ENCODE peak calls at places on chromosome 11, in eight cellular contexts. One of them, this sample, is unnamed. For H3K27me3 and H3K9me3, the result is how much of the 10 kb centered on the place peaks cover.

GRCh38 chr11:71465054-71465453 is 12.1 kb downstream of the NADSYN1 start:
- DNase-seq in ascending aorta: no peak
- DNase-seq in K562: no peak
- DNase-seq in MG63: no peak
- DNase-seq in PC-3: no peak
- DNase-seq in CD8-positive, alpha-beta T cell: no peak
- DNase-seq in adipocyte: no peak
- DNase-seq in CD8-positive, alpha-beta memory T cell: no peak
- DNase-seq in this sample: no peak

GRCh38 chr11:3797329-3798090 is at the start of gene NUP98:
- DNase-seq in adipocyte: peak
- DNase-seq in K562: peak
- DNase-seq in CD8-positive, alpha-beta T cell: peak
- DNase-seq in CD8-positive, alpha-beta memory T cell: peak
- DNase-seq in MG63: peak
- DNase-seq in ascending aorta: peak
- DNase-seq in PC-3: peak
- DNase-seq in this sample: peak

GRCh38 chr11:95863486-95864140 is 60.3 kb downstream of the MTMR2 start:
- DNase-seq in K562: no peak
- DNase-seq in ascending aorta: no peak
- DNase-seq in adipocyte: peak
- DNase-seq in PC-3: peak
- DNase-seq in CD8-positive, alpha-beta T cell: no peak
- DNase-seq in CD8-positive, alpha-beta memory T cell: no peak
- DNase-seq in MG63: peak
- DNase-seq in this sample: no peak

GRCh38 chr11:74686792-74687191 is 44.4 kb downstream of the CHRDL2 start:
- DNase-seq in ascending aorta: no peak
- DNase-seq in PC-3: peak
- DNase-seq in adipocyte: no peak
- DNase-seq in CD8-positive, alpha-beta memory T cell: no peak
- DNase-seq in MG63: peak
- DNase-seq in K562: no peak
- DNase-seq in CD8-positive, alpha-beta T cell: no peak
- DNase-seq in this sample: no peak

GRCh38 chr11:44559207-44559943 is 6.1 kb upstream of the CD82 start:
- DNase-seq in CD8-positive, alpha-beta memory T cell: no peak
- DNase-seq in adipocyte: no peak
- DNase-seq in K562: no peak
- DNase-seq in PC-3: no peak
- DNase-seq in ascending aorta: no peak
- DNase-seq in CD8-positive, alpha-beta T cell: no peak
- DNase-seq in MG63: no peak
- DNase-seq in this sample: no peak

GRCh38 chr11:47449541-47449940 is 605 bp upstream of the RAPSN start:
- DNase-seq in CD8-positive, alpha-beta memory T cell: no peak
- DNase-seq in K562: no peak
- DNase-seq in ascending aorta: no peak
- DNase-seq in MG63: no peak
- DNase-seq in CD8-positive, alpha-beta T cell: no peak
- DNase-seq in adipocyte: no peak
- DNase-seq in PC-3: no peak
- DNase-seq in this sample: no peak

GRCh38 chr11:33912405-33913361 is 20.8 kb upstream of the LMO2 start:
- DNase-seq in adipocyte: peak
- DNase-seq in ascending aorta: no peak
- DNase-seq in CD8-positive, alpha-beta T cell: no peak
- DNase-seq in PC-3: peak
- DNase-seq in MG63: peak
- DNase-seq in K562: peak
- DNase-seq in CD8-positive, alpha-beta memory T cell: no peak
- DNase-seq in this sample: no peak

GRCh38 chr11:10878408-10879214 is 20.8 kb upstream of the ZBED5 start:
- DNase-seq in CD8-positive, alpha-beta memory T cell: peak
- DNase-seq in K562: peak
- DNase-seq in CD8-positive, alpha-beta T cell: no peak
- DNase-seq in PC-3: peak
- DNase-seq in ascending aorta: no peak
- DNase-seq in adipocyte: peak
- DNase-seq in MG63: no peak
- DNase-seq in this sample: no peak

GRCh38 chr11:76666830-76667229 is 3.7 kb downstream of the LRRC32 start:
- DNase-seq in MG63: no peak
- DNase-seq in CD8-positive, alpha-beta T cell: no peak
- DNase-seq in CD8-positive, alpha-beta memory T cell: no peak
- DNase-seq in K562: no peak
- DNase-seq in ascending aorta: no peak
- DNase-seq in adipocyte: no peak
- DNase-seq in PC-3: no peak
- DNase-seq in this sample: no peak

GRCh38 chr11:76667856-76668255 is 2.7 kb downstream of the LRRC32 start:
- DNase-seq in ascending aorta: no peak
- DNase-seq in CD8-positive, alpha-beta T cell: no peak
- DNase-seq in adipocyte: no peak
- DNase-seq in CD8-positive, alpha-beta memory T cell: no peak
- DNase-seq in MG63: no peak
- DNase-seq in K562: no peak
- DNase-seq in PC-3: no peak
- DNase-seq in this sample: no peak

GRCh38 chr11:76669901-76670474 is 559 bp downstream of the LRRC32 start:
- DNase-seq in ascending aorta: no peak
- DNase-seq in MG63: no peak
- DNase-seq in PC-3: no peak
- DNase-seq in CD8-positive, alpha-beta T cell: no peak
- DNase-seq in adipocyte: peak
- DNase-seq in K562: no peak
- DNase-seq in CD8-positive, alpha-beta memory T cell: no peak
- DNase-seq in this sample: no peak

GRCh38 chr11:76667271-76667818 is 3.2 kb downstream of the LRRC32 start:
- DNase-seq in PC-3: no peak
- DNase-seq in CD8-positive, alpha-beta T cell: no peak
- DNase-seq in CD8-positive, alpha-beta memory T cell: no peak
- DNase-seq in adipocyte: no peak
- DNase-seq in K562: no peak
- DNase-seq in ascending aorta: no peak
- DNase-seq in MG63: no peak
- DNase-seq in this sample: no peak

DNA sequence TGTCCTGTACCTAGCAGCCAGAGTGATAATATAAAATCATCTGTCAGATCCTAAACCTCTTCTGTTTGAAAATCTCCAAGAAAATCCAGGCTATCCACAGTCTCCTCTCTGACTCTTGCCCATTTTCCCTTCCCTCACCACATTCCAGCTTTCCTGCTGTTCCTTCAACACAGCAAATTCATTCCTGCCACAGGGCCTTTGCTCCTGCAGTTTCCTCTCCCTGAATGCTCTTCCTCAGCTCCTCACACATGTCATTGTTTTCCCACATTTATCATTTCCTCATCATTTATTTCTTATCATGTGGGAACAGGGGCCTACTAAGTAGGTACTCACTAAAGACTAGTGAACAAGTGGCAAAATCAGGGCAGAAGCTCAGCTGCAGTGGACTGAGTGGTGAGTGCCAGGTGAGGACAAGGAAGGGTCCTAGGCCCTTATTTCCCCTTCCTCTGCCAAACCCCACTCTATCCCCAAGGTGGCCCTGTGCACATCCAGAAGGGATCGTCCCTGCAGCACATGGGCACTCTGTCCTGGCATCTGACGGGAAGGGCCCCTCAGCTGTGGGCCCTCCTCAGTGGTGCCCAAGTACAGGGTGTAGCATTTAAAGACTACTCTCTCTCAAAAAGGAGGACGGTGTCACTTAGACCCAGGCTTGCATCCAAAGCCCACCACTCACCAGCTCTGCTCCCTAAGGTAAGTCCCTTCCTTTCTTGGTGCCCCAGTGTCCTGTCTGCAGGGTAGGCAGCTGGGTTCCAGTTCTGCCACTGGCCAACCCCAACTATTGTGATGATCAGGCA is 2.0 kb downstream of the LRRC32 start:
- DNase-seq in MG63: no peak
- DNase-seq in PC-3: no peak
- DNase-seq in CD8-positive, alpha-beta T cell: no peak
- DNase-seq in CD8-positive, alpha-beta memory T cell: no peak
- DNase-seq in ascending aorta: no peak
- DNase-seq in K562: no peak
- DNase-seq in adipocyte: no peak
- DNase-seq in this sample: no peak
- H3K4me3 ChIP-seq in MG63: no peak
- H3K4me3 ChIP-seq in PC-3: no peak
- H3K4me3 ChIP-seq in CD8-positive, alpha-beta T cell: no peak
- H3K4me3 ChIP-seq in CD8-positive, alpha-beta memory T cell: no peak
- H3K4me3 ChIP-seq in ascending aorta: peak
- H3K4me3 ChIP-seq in K562: no peak
- H3K4me3 ChIP-seq in adipocyte: peak
- H3K4me3 ChIP-seq in this sample: peak

GRCh38 chr11:130831506-130832385 is 84.5 kb downstream of the SNX19 start:
- DNase-seq in K562: no peak
- DNase-seq in ascending aorta: no peak
- DNase-seq in MG63: no peak
- DNase-seq in PC-3: peak
- DNase-seq in CD8-positive, alpha-beta T cell: no peak
- DNase-seq in adipocyte: peak
- DNase-seq in CD8-positive, alpha-beta memory T cell: no peak
- DNase-seq in this sample: no peak

GRCh38 chr11:130830563-130830950 is 85.7 kb downstream of the SNX19 start:
- DNase-seq in K562: no peak
- DNase-seq in MG63: no peak
- DNase-seq in ascending aorta: no peak
- DNase-seq in CD8-positive, alpha-beta memory T cell: no peak
- DNase-seq in CD8-positive, alpha-beta T cell: no peak
- DNase-seq in adipocyte: no peak
- DNase-seq in PC-3: no peak
- DNase-seq in this sample: no peak

GRCh38 chr11:130837194-130837593 is 79.1 kb downstream of the SNX19 start:
- DNase-seq in ascending aorta: no peak
- DNase-seq in adipocyte: no peak
- DNase-seq in K562: no peak
- DNase-seq in PC-3: no peak
- DNase-seq in MG63: no peak
- DNase-seq in CD8-positive, alpha-beta T cell: no peak
- DNase-seq in CD8-positive, alpha-beta memory T cell: no peak
- DNase-seq in this sample: no peak

GRCh38 chr11:130832571-130833432 is 83.5 kb downstream of the SNX19 start:
- DNase-seq in K562: no peak
- DNase-seq in MG63: no peak
- DNase-seq in CD8-positive, alpha-beta T cell: no peak
- DNase-seq in ascending aorta: no peak
- DNase-seq in CD8-positive, alpha-beta memory T cell: no peak
- DNase-seq in PC-3: no peak
- DNase-seq in adipocyte: peak
- DNase-seq in this sample: no peak

GRCh38 chr11:130834886-130835285 is 81.4 kb downstream of the SNX19 start:
- DNase-seq in ascending aorta: no peak
- DNase-seq in CD8-positive, alpha-beta T cell: no peak
- DNase-seq in PC-3: no peak
- DNase-seq in adipocyte: peak
- DNase-seq in K562: no peak
- DNase-seq in CD8-positive, alpha-beta memory T cell: no peak
- DNase-seq in MG63: no peak
- DNase-seq in this sample: no peak
- H3K27me3 ChIP-seq in ascending aorta: under half
- H3K27me3 ChIP-seq in CD8-positive, alpha-beta T cell: under half
- H3K27me3 ChIP-seq in PC-3: under half
- H3K27me3 ChIP-seq in adipocyte: under half
- H3K27me3 ChIP-seq in K562: under half
- H3K27me3 ChIP-seq in CD8-positive, alpha-beta memory T cell: under half
- H3K27me3 ChIP-seq in MG63: under half
- H3K27me3 ChIP-seq in this sample: under half

GRCh38 chr11:46307369-46307768 is 29.9 kb downstream of the CREB3L1 start:
- DNase-seq in PC-3: no peak
- DNase-seq in K562: no peak
- DNase-seq in CD8-positive, alpha-beta memory T cell: no peak
- DNase-seq in MG63: no peak
- DNase-seq in CD8-positive, alpha-beta T cell: no peak
- DNase-seq in adipocyte: no peak
- DNase-seq in ascending aorta: no peak
- DNase-seq in this sample: no peak

GRCh38 chr11:46306296-46306853 is 28.9 kb downstream of the CREB3L1 start:
- DNase-seq in MG63: peak
- DNase-seq in K562: no peak
- DNase-seq in CD8-positive, alpha-beta T cell: no peak
- DNase-seq in ascending aorta: no peak
- DNase-seq in PC-3: no peak
- DNase-seq in CD8-positive, alpha-beta memory T cell: no peak
- DNase-seq in adipocyte: no peak
- DNase-seq in this sample: no peak

GRCh38 chr11:46309669-46310288 is 32.3 kb downstream of the CREB3L1 start:
- DNase-seq in CD8-positive, alpha-beta T cell: no peak
- DNase-seq in CD8-positive, alpha-beta memory T cell: no peak
- DNase-seq in MG63: no peak
- DNase-seq in adipocyte: no peak
- DNase-seq in ascending aorta: no peak
- DNase-seq in PC-3: peak
- DNase-seq in K562: peak
- DNase-seq in this sample: no peak

GRCh38 chr11:46308632-46309419 is 31.4 kb downstream of the CREB3L1 start:
- DNase-seq in adipocyte: peak
- DNase-seq in ascending aorta: no peak
- DNase-seq in CD8-positive, alpha-beta T cell: peak
- DNase-seq in CD8-positive, alpha-beta memory T cell: peak
- DNase-seq in PC-3: peak
- DNase-seq in MG63: peak
- DNase-seq in K562: peak
- DNase-seq in this sample: no peak

DNA sequence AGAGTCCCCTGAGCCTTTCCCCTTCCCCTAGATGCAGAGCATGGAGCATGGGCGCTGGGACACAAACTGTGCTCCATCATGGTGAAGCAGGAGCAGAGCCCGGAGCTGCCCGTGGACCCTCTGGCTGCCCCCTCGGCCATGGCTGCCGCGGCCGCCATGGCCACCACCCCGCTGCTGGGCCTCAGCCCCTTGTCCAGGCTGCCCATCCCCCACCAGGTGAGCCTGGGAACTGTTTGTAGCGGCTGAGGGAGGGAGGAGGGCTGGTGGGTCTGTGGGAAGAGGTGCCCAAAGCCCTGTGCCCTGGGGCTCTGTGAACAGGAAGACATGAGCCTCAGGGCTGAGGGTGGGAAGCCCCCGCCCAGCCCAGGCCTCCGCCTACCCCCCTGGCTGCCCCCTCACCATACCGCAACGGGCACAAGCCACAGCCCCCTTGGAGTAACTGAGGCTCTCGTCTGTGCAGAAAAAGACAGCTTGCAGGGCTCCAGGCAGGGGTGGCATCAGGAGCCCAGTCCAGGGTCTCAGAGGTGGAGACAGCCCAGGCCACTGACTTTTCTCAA is 30.4 kb downstream of the CREB3L1 start:
- DNase-seq in MG63: no peak
- DNase-seq in CD8-positive, alpha-beta T cell: no peak
- DNase-seq in K562: no peak
- DNase-seq in PC-3: no peak
- DNase-seq in ascending aorta: no peak
- DNase-seq in adipocyte: no peak
- DNase-seq in CD8-positive, alpha-beta memory T cell: no peak
- DNase-seq in this sample: no peak
- H3K9me3 ChIP-seq in MG63: under half
- H3K9me3 ChIP-seq in CD8-positive, alpha-beta T cell: under half
- H3K9me3 ChIP-seq in K562: under half
- H3K9me3 ChIP-seq in PC-3: under half
- H3K9me3 ChIP-seq in ascending aorta: under half
- H3K9me3 ChIP-seq in adipocyte: under half
- H3K9me3 ChIP-seq in CD8-positive, alpha-beta memory T cell: under half
- H3K9me3 ChIP-seq in this sample: under half

DNA sequence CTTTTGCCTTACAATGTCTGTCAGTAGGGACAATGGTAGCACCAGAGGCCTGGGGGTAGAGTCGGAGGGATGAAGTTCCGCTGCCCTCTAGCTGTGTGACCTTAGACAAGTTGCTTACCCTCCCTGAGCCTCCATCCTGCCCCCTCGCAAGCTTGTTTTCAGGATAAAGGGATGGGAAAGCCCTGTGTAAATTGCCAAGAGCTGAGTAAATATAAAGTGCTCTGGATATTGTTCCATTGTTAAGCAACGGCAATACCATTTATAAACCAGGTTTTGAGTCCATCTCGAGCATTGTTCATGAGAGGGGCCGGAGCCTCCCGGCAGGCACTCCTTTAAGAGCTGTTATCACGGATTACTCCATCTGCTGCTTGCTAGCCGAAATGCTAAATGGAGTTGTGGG is 72.9 kb downstream of the ZBTB16 start:
- DNase-seq in K562: no peak
- DNase-seq in ascending aorta: no peak
- DNase-seq in CD8-positive, alpha-beta memory T cell: no peak
- DNase-seq in MG63: no peak
- DNase-seq in PC-3: no peak
- DNase-seq in CD8-positive, alpha-beta T cell: no peak
- DNase-seq in adipocyte: no peak
- DNase-seq in this sample: no peak
- H3K4me3 ChIP-seq in K562: no peak
- H3K4me3 ChIP-seq in ascending aorta: peak
- H3K4me3 ChIP-seq in CD8-positive, alpha-beta memory T cell: no peak
- H3K4me3 ChIP-seq in MG63: no peak
- H3K4me3 ChIP-seq in PC-3: no peak
- H3K4me3 ChIP-seq in CD8-positive, alpha-beta T cell: no peak
- H3K4me3 ChIP-seq in adipocyte: peak
- H3K4me3 ChIP-seq in this sample: peak

This sample was measured in vagina.